ENCODE peak calls at places on chromosome 15, in seven cellular contexts. O is H9; G is dorsolateral prefrontal cortex; L is colonic mucosa; F is brain microvascular endothelial cell; V is CD8-positive, alpha-beta memory T cell; P is Peyer's patch. B is an unnamed sample. For H3K27me3, the result is how much of the 10 kb centered on the place peaks cover.

GRCh38 chr15:87118424-87118823 is 1038.8 kb downstream of the AGBL1 start:
- DNase-seq in L (no peak), F (no peak), V (no peak), O (no peak), G (no peak), P (no peak), B (no peak)

GRCh38 chr15:66133247-66133646 is 120.3 kb downstream of the MEGF11 start:
- DNase-seq in F (no peak), V (no peak), G (peak), L (no peak), O (no peak), P (no peak), B (no peak)

GRCh38 chr15:35481992-35482391 is 64.0 kb downstream of the DPH6 start:
- DNase-seq in V (no peak), P (no peak), F (peak), L (peak), G (no peak), O (peak), B (no peak)

GRCh38 chr15:92077353-92078080 is 224.0 kb downstream of the SLCO3A1 start:
- DNase-seq in L (peak), V (peak), P (peak), G (peak), F (peak), O (peak), B (peak)

GRCh38 chr15:34813446-34814190 is 18.3 kb upstream of the ACTC1 start:
- DNase-seq in V (no peak), G (no peak), F (no peak), L (no peak), O (no peak), P (no peak), B (no peak)

GRCh38 chr15:76823903-76824302 is 81.2 kb downstream of the SCAPER start:
- DNase-seq in P (no peak), V (no peak), L (no peak), F (no peak), O (no peak), G (no peak), B (no peak)

GRCh38 chr15:67148196-67148701 is 82.8 kb downstream of the SMAD3 start:
- DNase-seq in G (no peak), O (no peak), V (no peak), L (peak), P (no peak), F (no peak), B (no peak)

GRCh38 chr15:57595011-57595866 is 3.5 kb downstream of the MYZAP start:
- DNase-seq in L (no peak), V (no peak), F (no peak), O (no peak), P (no peak), G (no peak), B (peak)

GRCh38 chr15:101675796-101676582 is 23.8 kb upstream of the TM2D3 start:
- DNase-seq in O (peak), G (peak), F (peak), P (peak), V (no peak), L (no peak), B (no peak)

GRCh38 chr15:71328453-71328852 is 213.2 kb downstream of the THSD4 start:
- DNase-seq in V (no peak), O (no peak), G (no peak), F (no peak), L (peak), P (no peak), B (no peak)

GRCh38 chr15:101504866-101505609 is 15.5 kb upstream of the PCSK6 start:
- DNase-seq in V (no peak), G (no peak), O (no peak), L (no peak), F (no peak), P (no peak), B (no peak)

GRCh38 chr15:54605556-54605955 is 591.2 kb downstream of the RSL24D1 start:
- DNase-seq in P (no peak), O (no peak), L (no peak), G (no peak), V (no peak), F (no peak), B (no peak)

GRCh38 chr15:96331942-96332853 is 1.7 kb downstream of the NR2F2 start:
- DNase-seq in O (peak), P (no peak), F (peak), V (no peak), G (no peak), L (peak), B (peak)

GRCh38 chr15:32112101-32112500 is 81.8 kb downstream of the CHRNA7 start:
- DNase-seq in P (no peak), G (no peak), F (no peak), L (no peak), O (no peak), V (no peak), B (no peak)

GRCh38 chr15:100869151-100869999 is 10.3 kb upstream of the ALDH1A3 start:
- DNase-seq in O (peak), P (no peak), F (no peak), V (no peak), L (no peak), G (no peak), B (no peak)

GRCh38 chr15:75213212-75213767 is 11.6 kb downstream of the C15orf39 start:
- DNase-seq in F (no peak), G (no peak), V (no peak), O (no peak), P (no peak), L (no peak), B (no peak)

GRCh38 chr15:66841953-66842681 is 140.1 kb downstream of the SMAD6 start:
- DNase-seq in V (no peak), G (peak), O (no peak), F (peak), L (peak), P (peak), B (peak)

GRCh38 chr15:71612869-71613268 is 197.5 kb upstream of the NR2E3 start:
- DNase-seq in L (no peak), P (no peak), G (no peak), F (no peak), V (no peak), O (no peak), B (no peak)

GRCh38 chr15:65790692-65791334 is 1.3 kb downstream of the DENND4A start:
- DNase-seq in F (peak), P (no peak), O (no peak), V (peak), G (no peak), L (no peak), B (no peak)

GRCh38 chr15:51307811-51308210 is 30.6 kb downstream of the CYP19A1 start:
- DNase-seq in P (no peak), O (no peak), F (no peak), L (no peak), V (no peak), G (no peak), B (no peak)

GRCh38 chr15:60889506-60889905 is 339.6 kb downstream of the RORA start:
- DNase-seq in G (no peak), F (no peak), V (no peak), O (no peak), P (no peak), L (no peak), B (no peak)

GRCh38 chr15:101613130-101614000 is 38.8 kb downstream of the TM2D3 start:
- DNase-seq in G (no peak), V (no peak), P (no peak), L (peak), O (no peak), F (peak), B (peak)

GRCh38 chr15:99981839-99982658 is 248.8 kb upstream of the LYSMD4 start:
- DNase-seq in P (no peak), F (no peak), G (no peak), V (no peak), L (no peak), O (no peak), B (no peak)

GRCh38 chr15:70092462-70092850 is 5.3 kb downstream of the TLE3 start:
- DNase-seq in O (no peak), P (no peak), L (no peak), V (no peak), G (no peak), F (no peak), B (no peak)

GRCh38 chr15:24916305-24917009 is 38.3 kb upstream of the SNRPN start:
- DNase-seq in P (no peak), G (no peak), F (no peak), L (no peak), V (peak), O (no peak), B (no peak)

GRCh38 chr15:69704229-69704628 is 251.6 kb downstream of the RPLP1 start:
- DNase-seq in L (no peak), G (no peak), O (no peak), P (no peak), F (no peak), V (no peak), B (no peak)

GRCh38 chr15:75307778-75308390 is 25.2 kb downstream of the GOLGA6D start:
- DNase-seq in F (peak), V (no peak), L (peak), P (no peak), G (peak), O (peak), B (peak)

GRCh38 chr15:78259232-78259631 is 5.1 kb upstream of the DNAJA4 start:
- DNase-seq in P (no peak), F (no peak), O (no peak), V (no peak), G (no peak), L (no peak), B (no peak)

GRCh38 chr15:86162676-86163075 is 83.0 kb downstream of the AGBL1 start:
- DNase-seq in O (no peak), V (no peak), P (no peak), F (no peak), L (no peak), G (no peak), B (no peak)

GRCh38 chr15:80568298-80568697 is 126.8 kb upstream of the ABHD17C start:
- DNase-seq in O (no peak), P (no peak), G (no peak), L (no peak), F (peak), V (no peak), B (no peak)

GRCh38 chr15:41207687-41208448 is 22.7 kb downstream of the EXD1 start:
- DNase-seq in G (no peak), L (no peak), F (peak), O (no peak), V (no peak), P (no peak), B (no peak)

GRCh38 chr15:31016446-31016915 is 25.1 kb upstream of the MTMR10 start:
- DNase-seq in V (no peak), F (peak), G (no peak), O (no peak), L (no peak), P (no peak), B (no peak)

GRCh38 chr15:99016680-99017321 is 9.2 kb upstream of the PGPEP1L start:
- DNase-seq in V (no peak), O (no peak), F (no peak), G (no peak), L (no peak), P (no peak), B (no peak)

GRCh38 chr15:93428807-93429351 is 339.9 kb upstream of the RGMA start:
- DNase-seq in L (no peak), G (no peak), O (no peak), F (no peak), V (no peak), P (no peak), B (no peak)

GRCh38 chr15:62324382-62324781 is 159.3 kb upstream of the C2CD4B start:
- DNase-seq in L (no peak), P (no peak), G (no peak), V (no peak), O (no peak), F (no peak), B (no peak)

GRCh38 chr15:64337761-64338160 is 18.2 kb downstream of the CSNK1G1 start:
- DNase-seq in O (no peak), L (no peak), P (no peak), G (no peak), F (no peak), V (no peak), B (no peak)

GRCh38 chr15:97904196-97904572 is 56.3 kb upstream of the ARRDC4 start:
- DNase-seq in G (peak), V (no peak), P (no peak), O (peak), F (peak), L (peak), B (peak)

GRCh38 chr15:70093070-70093469 is 4.6 kb downstream of the TLE3 start:
- DNase-seq in G (no peak), L (peak), V (no peak), O (no peak), F (no peak), P (no peak), B (no peak)

GRCh38 chr15:32774022-32774421 is 56.2 kb downstream of the GREM1 start:
- DNase-seq in L (no peak), G (no peak), F (peak), V (no peak), O (no peak), P (no peak), B (no peak)

GRCh38 chr15:60212536-60212935 is 185.2 kb downstream of the ANXA2 start:
- DNase-seq in L (no peak), P (no peak), F (peak), V (no peak), O (peak), G (no peak), B (no peak)

GRCh38 chr15:44554934-44555723 is 18.2 kb downstream of the EIF3J start:
- DNase-seq in L (no peak), G (no peak), F (no peak), O (no peak), P (no peak), V (no peak), B (no peak)
- H3K27me3 ChIP-seq in L (under half), G (under half), F (under half), O (under half), P (under half), V (under half), B (under half)

DNA sequence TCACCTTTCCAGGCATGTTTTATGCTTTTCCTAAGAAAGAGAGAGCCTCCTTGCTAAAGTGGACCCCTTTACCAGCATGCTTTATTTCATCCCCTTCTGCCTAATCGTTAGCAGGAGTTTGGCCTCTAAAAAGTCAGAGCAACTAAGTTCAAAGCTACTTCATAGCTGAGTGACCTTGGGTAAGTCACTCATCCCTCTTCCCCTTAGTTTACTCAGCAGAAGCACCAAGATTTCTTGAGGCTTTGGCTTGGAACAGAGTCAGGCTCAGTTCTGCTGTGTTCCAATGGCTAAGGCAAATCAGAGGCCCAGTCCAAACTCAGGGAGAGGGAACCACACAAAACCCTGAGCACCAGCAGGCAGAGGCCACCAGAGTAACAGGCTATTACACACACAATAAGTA is 254.9 kb downstream of the TJP1 start:
- DNase-seq in V (no peak), G (no peak), L (no peak), O (no peak), P (no peak), F (no peak), B (no peak)
- H3K27me3 ChIP-seq in V (under half), G (under half), L (under half), O (under half), P (under half), F (under half), B (under half)

DNA sequence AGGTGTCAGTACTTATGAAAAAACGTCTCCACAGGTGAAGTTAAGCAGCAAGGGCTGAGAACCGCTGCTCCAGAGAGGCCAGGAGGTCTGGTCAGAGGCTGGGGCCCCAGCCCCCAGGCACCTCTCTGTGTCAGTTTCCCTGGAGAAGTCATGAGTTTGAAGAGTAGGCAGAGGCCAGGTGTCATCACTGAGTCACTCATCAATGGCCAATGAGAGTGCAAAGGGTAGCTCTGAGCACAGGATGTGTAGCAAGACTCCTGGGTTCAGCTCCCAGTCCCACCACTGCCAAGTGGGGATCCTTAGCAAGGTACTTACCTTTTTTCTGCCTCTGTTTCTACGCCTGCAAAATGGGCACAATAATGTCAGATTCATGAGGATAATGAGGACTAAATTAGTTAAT is 47.9 kb downstream of the CORO2B start:
- DNase-seq in G (no peak), L (no peak), V (no peak), P (no peak), O (no peak), F (no peak), B (no peak)
- H3K27me3 ChIP-seq in G (under half), L (under half), V (under half), P (under half), O (under half), F (under half), B (under half)

GRCh38 chr15:73078722-73079121 is 26.5 kb downstream of the NEO1 start:
- DNase-seq in V (no peak), L (peak), P (no peak), O (no peak), G (no peak), F (peak), B (peak)

GRCh38 chr15:73078291-73078690 is 26.0 kb downstream of the NEO1 start:
- DNase-seq in L (no peak), P (no peak), F (no peak), G (no peak), V (no peak), O (no peak), B (no peak)

GRCh38 chr15:73072894-73073293 is 20.6 kb downstream of the NEO1 start:
- DNase-seq in P (no peak), O (no peak), L (no peak), V (no peak), G (no peak), F (no peak), B (no peak)

GRCh38 chr15:73074241-73074640 is 22.0 kb downstream of the NEO1 start:
- DNase-seq in F (no peak), O (no peak), L (no peak), V (no peak), G (no peak), P (no peak), B (no peak)

DNA sequence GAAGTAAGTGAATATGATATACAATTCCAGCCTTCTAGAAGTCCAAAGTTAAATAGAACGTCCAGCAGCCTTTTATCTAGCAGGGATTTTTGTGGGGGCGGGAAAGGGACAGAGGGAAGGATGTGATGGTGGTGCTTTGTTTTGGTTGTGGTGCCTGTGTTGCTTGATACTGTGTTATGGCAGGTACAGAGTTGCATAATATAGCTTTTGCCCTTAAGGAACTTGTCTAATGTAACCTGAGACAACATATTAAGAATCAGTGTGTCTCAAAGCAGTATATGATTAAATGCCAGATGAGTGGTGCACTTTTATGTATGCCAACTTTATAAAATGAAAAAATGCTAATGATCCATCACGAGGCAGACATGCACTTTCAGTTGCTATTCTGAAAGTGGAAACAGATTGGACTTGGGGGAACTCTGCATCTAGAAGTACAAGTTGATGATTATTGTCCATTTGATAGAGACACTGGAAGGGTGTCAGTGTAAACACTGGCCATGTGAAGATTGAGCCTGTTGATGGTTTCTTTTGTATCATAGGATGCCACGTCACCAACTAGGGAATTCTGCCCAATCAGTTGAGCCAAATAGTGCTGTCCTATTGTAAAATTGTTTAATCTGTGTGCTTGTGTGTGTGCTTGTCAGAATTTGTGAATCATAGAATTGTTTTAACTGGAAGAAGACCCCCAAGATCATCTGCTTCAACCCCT is 23.0 kb downstream of the NEO1 start:
- DNase-seq in L (no peak), P (no peak), V (no peak), F (no peak), O (no peak), G (no peak), B (no peak)
- H3K27me3 ChIP-seq in L (under half), P (under half), V (under half), F (under half), O (under half), G (under half), B (under half)

GRCh38 chr15:89447676-89448075 is 48.7 kb downstream of the RHCG start:
- DNase-seq in G (no peak), O (no peak), F (no peak), L (no peak), P (no peak), V (no peak), B (no peak)
- H3K27me3 ChIP-seq in G (under half), O (under half), F (under half), L (under half), P (under half), V (under half), B (under half)

GRCh38 chr15:55742498-55742926 is 440 bp downstream of the PRTG start:
- DNase-seq in L (peak), O (no peak), G (peak), V (no peak), P (no peak), F (peak), B (no peak)
- H3K27me3 ChIP-seq in L (half or more), O (half or more), G (under half), V (under half), P (under half), F (under half), B (under half)

GRCh38 chr15:89395996-89396395 is 61.4 kb upstream of the POLG start:
- DNase-seq in V (no peak), L (no peak), F (no peak), O (no peak), P (no peak), G (no peak), B (no peak)
- H3K27me3 ChIP-seq in V (under half), L (under half), F (half or more), O (half or more), P (under half), G (half or more), B (under half)

GRCh38 chr15:74135041-74135565 is 4.7 kb downstream of the ISLR2 start:
- DNase-seq in P (no peak), G (no peak), L (no peak), F (no peak), V (no peak), O (no peak), B (no peak)
- H3K27me3 ChIP-seq in P (under half), G (half or more), L (half or more), F (half or more), V (under half), O (half or more), B (under half)